ENCODE peak calls at places on chromosomes 11 and 22, in nine cellular contexts. One of them, this sample, is unnamed.

GRCh38 chr11:59550368-59550841 is 39.1 kb downstream of the OR4D9 start:
- DNase-seq in cardiac fibroblast: peak; percentile 92
- DNase-seq in tibial artery: peak; percentile 68
- DNase-seq in OCI-LY7: peak; percentile 95
- DNase-seq in astrocyte of the spinal cord: peak; percentile 95
- DNase-seq in choroid plexus epithelial cell: peak; percentile 95
- DNase-seq in CD4-positive, CD25-positive, alpha-beta regulatory T cell: peak; percentile 86
- DNase-seq in AG04450: peak; percentile 92
- DNase-seq in PC-3: peak; percentile 99
- DNase-seq in this sample: peak; percentile 94

GRCh38 chr22:33510429-33510904 is 409.8 kb downstream of the LARGE1 start:
- DNase-seq in AG04450: no peak
- DNase-seq in cardiac fibroblast: no peak
- DNase-seq in tibial artery: no peak
- DNase-seq in PC-3: no peak
- DNase-seq in CD4-positive, CD25-positive, alpha-beta regulatory T cell: no peak
- DNase-seq in astrocyte of the spinal cord: no peak
- DNase-seq in choroid plexus epithelial cell: no peak
- DNase-seq in OCI-LY7: no peak
- DNase-seq in this sample: no peak

GRCh38 chr11:69918938-69919650 is 99.9 kb upstream of the FGF3 start:
- DNase-seq in OCI-LY7: peak; percentile 66
- DNase-seq in tibial artery: peak; percentile 63
- DNase-seq in PC-3: peak; percentile 82
- DNase-seq in CD4-positive, CD25-positive, alpha-beta regulatory T cell: peak; percentile 44
- DNase-seq in choroid plexus epithelial cell: peak; percentile 70
- DNase-seq in astrocyte of the spinal cord: peak; percentile 51
- DNase-seq in AG04450: no peak
- DNase-seq in cardiac fibroblast: peak; percentile 71
- DNase-seq in this sample: peak; percentile 70

GRCh38 chr11:130422251-130422995 is 6.0 kb downstream of the ADAMTS8 start:
- DNase-seq in CD4-positive, CD25-positive, alpha-beta regulatory T cell: no peak
- DNase-seq in astrocyte of the spinal cord: no peak
- DNase-seq in choroid plexus epithelial cell: no peak
- DNase-seq in cardiac fibroblast: no peak
- DNase-seq in tibial artery: no peak
- DNase-seq in OCI-LY7: no peak
- DNase-seq in PC-3: no peak
- DNase-seq in AG04450: no peak
- DNase-seq in this sample: no peak

GRCh38 chr22:22322792-22323191 is 78.2 kb downstream of the VPREB1 start:
- DNase-seq in CD4-positive, CD25-positive, alpha-beta regulatory T cell: no peak
- DNase-seq in OCI-LY7: no peak
- DNase-seq in cardiac fibroblast: no peak
- DNase-seq in AG04450: no peak
- DNase-seq in tibial artery: no peak
- DNase-seq in choroid plexus epithelial cell: no peak
- DNase-seq in PC-3: no peak
- DNase-seq in astrocyte of the spinal cord: no peak
- DNase-seq in this sample: no peak

GRCh38 chr22:16957781-16958180 is 50.2 kb downstream of the GAB4 start:
- DNase-seq in PC-3: no peak
- DNase-seq in choroid plexus epithelial cell: no peak
- DNase-seq in cardiac fibroblast: no peak
- DNase-seq in tibial artery: no peak
- DNase-seq in CD4-positive, CD25-positive, alpha-beta regulatory T cell: no peak
- DNase-seq in AG04450: no peak
- DNase-seq in astrocyte of the spinal cord: no peak
- DNase-seq in OCI-LY7: no peak
- DNase-seq in this sample: no peak

GRCh38 chr22:50270302-50271010 is at the start of gene MAPK11:
- DNase-seq in choroid plexus epithelial cell: peak; percentile 64
- DNase-seq in OCI-LY7: peak; percentile 76
- DNase-seq in PC-3: peak; percentile 54
- DNase-seq in cardiac fibroblast: peak; percentile 73
- DNase-seq in astrocyte of the spinal cord: peak; percentile 54
- DNase-seq in AG04450: no peak
- DNase-seq in CD4-positive, CD25-positive, alpha-beta regulatory T cell: peak; percentile 74
- DNase-seq in tibial artery: peak; percentile 73
- DNase-seq in this sample: peak; percentile 93

GRCh38 chr11:57787920-57788716 is 26.5 kb downstream of the CTNND1 start:
- DNase-seq in CD4-positive, CD25-positive, alpha-beta regulatory T cell: no peak
- DNase-seq in tibial artery: no peak
- DNase-seq in cardiac fibroblast: no peak
- DNase-seq in choroid plexus epithelial cell: peak; percentile 52
- DNase-seq in astrocyte of the spinal cord: no peak
- DNase-seq in OCI-LY7: no peak
- DNase-seq in AG04450: no peak
- DNase-seq in PC-3: no peak
- DNase-seq in this sample: no peak

GRCh38 chr11:30314625-30315024 is 8.3 kb upstream of the ARL14EP start:
- DNase-seq in OCI-LY7: no peak
- DNase-seq in choroid plexus epithelial cell: peak; percentile 56
- DNase-seq in AG04450: no peak
- DNase-seq in cardiac fibroblast: peak; percentile 30
- DNase-seq in CD4-positive, CD25-positive, alpha-beta regulatory T cell: no peak
- DNase-seq in PC-3: peak; percentile 7
- DNase-seq in astrocyte of the spinal cord: peak; percentile 26
- DNase-seq in tibial artery: no peak
- DNase-seq in this sample: no peak

DNA sequence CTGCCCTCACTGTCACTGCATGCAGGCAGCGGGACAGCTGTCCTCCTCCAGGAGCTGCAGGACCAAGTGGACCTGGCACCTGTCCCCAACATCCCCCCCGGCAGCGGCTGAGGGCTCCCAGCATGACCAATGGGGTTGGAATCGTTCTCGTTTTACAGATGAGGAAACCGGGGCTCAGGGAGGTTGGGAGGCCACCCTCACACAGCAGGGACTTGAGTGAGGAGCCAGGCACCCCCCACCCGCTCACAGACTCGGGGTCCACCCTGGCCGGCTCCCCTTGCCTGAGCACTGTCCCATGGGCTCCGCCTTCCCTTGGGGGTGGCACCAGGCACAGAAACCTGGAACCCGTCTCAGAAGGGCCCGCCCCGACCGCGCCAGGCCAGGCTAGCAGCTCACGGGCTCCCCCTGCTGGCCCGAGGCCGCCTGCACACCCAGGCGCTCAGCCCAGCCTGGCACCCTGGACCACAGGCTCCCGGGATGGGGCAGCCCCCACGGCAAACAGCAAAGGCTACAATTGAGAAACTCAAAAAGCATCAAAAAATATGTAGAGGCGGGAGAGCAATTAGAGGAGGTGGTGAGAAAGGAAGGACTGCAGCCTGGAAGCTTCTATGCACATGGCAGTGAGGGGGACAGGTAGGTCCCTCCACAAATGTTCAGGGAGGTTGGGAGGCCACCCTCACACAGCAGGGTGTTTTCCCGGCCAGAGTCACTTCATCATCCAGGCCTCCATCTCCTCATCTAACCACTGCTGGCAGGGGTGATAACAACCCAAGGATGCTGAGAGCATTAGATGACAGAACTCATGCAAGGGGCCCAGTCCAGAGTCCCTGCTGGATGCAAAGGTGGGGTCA is 12.8 kb downstream of the MACROD1 start:
- DNase-seq in astrocyte of the spinal cord: peak; percentile 29
- DNase-seq in tibial artery: peak; percentile 51
- DNase-seq in cardiac fibroblast: peak; percentile 49
- DNase-seq in OCI-LY7: peak; percentile 60
- DNase-seq in choroid plexus epithelial cell: peak; percentile 42
- DNase-seq in PC-3: peak; percentile 76
- DNase-seq in CD4-positive, CD25-positive, alpha-beta regulatory T cell: peak; percentile 61
- DNase-seq in AG04450: no peak
- DNase-seq in this sample: peak; percentile 95
- H3K4me3 ChIP-seq in astrocyte of the spinal cord: no peak overlapping the region
- H3K4me3 ChIP-seq in tibial artery: no peak overlapping the region
- H3K4me3 ChIP-seq in cardiac fibroblast: no peak overlapping the region
- H3K4me3 ChIP-seq in OCI-LY7: no peak overlapping the region
- H3K4me3 ChIP-seq in choroid plexus epithelial cell: peak overlapping the region; percentile 8
- H3K4me3 ChIP-seq in PC-3: peak overlapping the region; percentile 36
- H3K4me3 ChIP-seq in CD4-positive, CD25-positive, alpha-beta regulatory T cell: no peak overlapping the region
- H3K4me3 ChIP-seq in AG04450: no peak overlapping the region
- H3K4me3 ChIP-seq in this sample: no peak overlapping the region

GRCh38 chr22:37267661-37268413 is 14.5 kb upstream of the CYTH4 start:
- DNase-seq in PC-3: no peak
- DNase-seq in astrocyte of the spinal cord: no peak
- DNase-seq in CD4-positive, CD25-positive, alpha-beta regulatory T cell: no peak
- DNase-seq in choroid plexus epithelial cell: no peak
- DNase-seq in OCI-LY7: peak; percentile 33
- DNase-seq in tibial artery: no peak
- DNase-seq in AG04450: no peak
- DNase-seq in cardiac fibroblast: no peak
- DNase-seq in this sample: no peak
- H3K4me3 ChIP-seq in PC-3: peak overlapping the region; percentile 70
- H3K4me3 ChIP-seq in astrocyte of the spinal cord: no peak overlapping the region
- H3K4me3 ChIP-seq in CD4-positive, CD25-positive, alpha-beta regulatory T cell: no peak overlapping the region
- H3K4me3 ChIP-seq in choroid plexus epithelial cell: no peak overlapping the region
- H3K4me3 ChIP-seq in OCI-LY7: peak overlapping the region; percentile 65
- H3K4me3 ChIP-seq in tibial artery: no peak overlapping the region
- H3K4me3 ChIP-seq in AG04450: no peak overlapping the region
- H3K4me3 ChIP-seq in cardiac fibroblast: no peak overlapping the region
- H3K4me3 ChIP-seq in this sample: peak overlapping the region; percentile 42

GRCh38 chr11:112160452-112160851 is 3.4 kb downstream of the IL18 start:
- DNase-seq in AG04450: no peak
- DNase-seq in CD4-positive, CD25-positive, alpha-beta regulatory T cell: no peak
- DNase-seq in OCI-LY7: no peak
- DNase-seq in choroid plexus epithelial cell: no peak
- DNase-seq in PC-3: peak; percentile 24
- DNase-seq in cardiac fibroblast: no peak
- DNase-seq in astrocyte of the spinal cord: no peak
- DNase-seq in tibial artery: no peak
- DNase-seq in this sample: no peak
- H3K4me3 ChIP-seq in AG04450: no peak overlapping the region
- H3K4me3 ChIP-seq in CD4-positive, CD25-positive, alpha-beta regulatory T cell: no peak overlapping the region
- H3K4me3 ChIP-seq in OCI-LY7: no peak overlapping the region
- H3K4me3 ChIP-seq in choroid plexus epithelial cell: no peak overlapping the region
- H3K4me3 ChIP-seq in PC-3: no peak overlapping the region
- H3K4me3 ChIP-seq in cardiac fibroblast: no peak overlapping the region
- H3K4me3 ChIP-seq in astrocyte of the spinal cord: no peak overlapping the region
- H3K4me3 ChIP-seq in tibial artery: no peak overlapping the region
- H3K4me3 ChIP-seq in this sample: no peak overlapping the region

DNA sequence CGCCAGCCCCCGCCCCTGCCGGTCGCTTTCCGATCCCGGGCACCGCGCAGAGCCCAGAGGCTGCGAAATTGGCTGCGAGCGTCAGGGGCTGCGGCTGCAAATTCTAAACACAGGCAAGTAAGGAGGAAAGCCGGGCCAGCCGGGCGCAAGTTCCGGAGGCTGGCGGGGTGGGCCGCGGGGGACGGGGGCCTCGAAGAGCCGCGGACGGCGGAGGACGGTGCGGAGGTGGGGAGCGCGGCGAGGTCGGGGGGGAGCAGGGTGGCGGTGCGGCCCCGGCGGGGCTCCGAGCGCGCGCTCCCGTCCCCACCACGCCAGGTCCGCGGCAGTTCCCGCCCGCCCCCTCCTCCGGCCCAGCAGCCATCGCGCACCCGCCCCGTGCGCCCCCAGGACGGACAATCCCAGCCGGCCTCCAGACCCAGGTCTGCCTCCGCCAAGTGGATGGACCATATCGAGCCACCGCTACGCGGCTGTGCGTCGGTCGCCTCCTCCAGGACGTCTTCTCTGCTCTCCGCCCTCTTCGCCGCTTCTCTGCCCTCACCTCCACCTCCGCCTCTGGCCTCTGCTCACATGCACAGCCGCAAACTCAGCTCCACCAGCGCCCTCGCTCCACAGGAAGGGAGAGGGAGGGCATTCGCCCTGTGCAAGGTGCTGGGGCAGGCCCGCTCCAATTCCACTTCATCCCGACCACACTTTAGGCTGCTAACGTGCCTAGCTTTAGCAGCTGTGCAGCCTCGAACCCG is 7.2 kb downstream of the ELFN2 start:
- DNase-seq in tibial artery: no peak
- DNase-seq in cardiac fibroblast: no peak
- DNase-seq in CD4-positive, CD25-positive, alpha-beta regulatory T cell: no peak
- DNase-seq in AG04450: no peak
- DNase-seq in OCI-LY7: no peak
- DNase-seq in PC-3: peak; percentile 53
- DNase-seq in choroid plexus epithelial cell: no peak
- DNase-seq in astrocyte of the spinal cord: no peak
- DNase-seq in this sample: no peak
- H3K4me3 ChIP-seq in tibial artery: no peak overlapping the region
- H3K4me3 ChIP-seq in cardiac fibroblast: peak overlapping the region; percentile 35
- H3K4me3 ChIP-seq in CD4-positive, CD25-positive, alpha-beta regulatory T cell: no peak overlapping the region
- H3K4me3 ChIP-seq in AG04450: peak overlapping the region; percentile 58
- H3K4me3 ChIP-seq in OCI-LY7: no peak overlapping the region
- H3K4me3 ChIP-seq in PC-3: peak overlapping the region; percentile 82
- H3K4me3 ChIP-seq in choroid plexus epithelial cell: peak overlapping the region; percentile 53
- H3K4me3 ChIP-seq in astrocyte of the spinal cord: peak overlapping the region; percentile 33
- H3K4me3 ChIP-seq in this sample: no peak overlapping the region

DNA sequence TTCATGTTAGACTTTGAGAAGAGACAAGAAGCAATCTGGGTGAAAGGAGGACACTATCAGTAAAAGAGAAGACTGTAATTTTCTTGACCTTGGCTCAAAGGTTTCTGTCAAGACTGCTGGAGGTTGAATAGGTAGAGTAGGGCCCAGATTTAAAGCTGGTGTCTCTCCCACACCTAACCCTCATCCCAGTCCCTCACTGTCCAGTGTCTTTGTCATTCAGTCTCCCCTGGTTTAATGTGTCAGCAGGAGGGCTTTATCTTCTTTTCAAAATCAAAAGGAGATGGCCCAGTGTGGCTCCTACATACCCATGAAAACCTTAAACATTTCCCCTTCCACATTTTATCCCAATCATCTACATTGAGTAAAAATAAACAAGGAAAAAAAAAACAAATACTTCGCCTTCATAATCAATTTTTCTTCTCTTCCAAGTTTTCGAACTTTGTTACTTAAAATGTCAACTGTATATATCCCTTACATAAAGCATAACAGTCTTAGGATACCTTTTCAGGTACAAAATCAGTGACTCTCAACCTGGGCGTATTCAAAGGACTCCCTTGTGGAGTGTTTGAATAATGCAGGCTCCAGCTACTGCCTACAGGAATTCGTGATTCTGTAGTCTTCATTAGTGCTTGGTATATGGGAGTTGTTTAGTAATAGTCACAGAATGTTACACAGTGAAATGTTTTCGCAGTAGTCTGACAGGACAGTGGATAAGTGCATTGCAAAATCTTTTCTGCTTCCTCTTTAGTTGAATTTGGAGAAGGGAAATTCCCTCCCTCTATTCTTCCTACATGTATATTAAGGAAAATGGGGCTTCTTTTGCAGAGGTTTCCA is 87.2 kb downstream of the FAT3 start:
- DNase-seq in OCI-LY7: no peak
- DNase-seq in PC-3: peak; percentile 31
- DNase-seq in tibial artery: no peak
- DNase-seq in AG04450: no peak
- DNase-seq in cardiac fibroblast: peak; percentile 42
- DNase-seq in CD4-positive, CD25-positive, alpha-beta regulatory T cell: no peak
- DNase-seq in astrocyte of the spinal cord: no peak
- DNase-seq in choroid plexus epithelial cell: peak; percentile 47
- DNase-seq in this sample: no peak
- H3K4me3 ChIP-seq in OCI-LY7: no peak overlapping the region
- H3K4me3 ChIP-seq in PC-3: no peak overlapping the region
- H3K4me3 ChIP-seq in tibial artery: no peak overlapping the region
- H3K4me3 ChIP-seq in AG04450: no peak overlapping the region
- H3K4me3 ChIP-seq in cardiac fibroblast: no peak overlapping the region
- H3K4me3 ChIP-seq in CD4-positive, CD25-positive, alpha-beta regulatory T cell: no peak overlapping the region
- H3K4me3 ChIP-seq in astrocyte of the spinal cord: no peak overlapping the region
- H3K4me3 ChIP-seq in choroid plexus epithelial cell: no peak overlapping the region
- H3K4me3 ChIP-seq in this sample: no peak overlapping the region

GRCh38 chr22:19724927-19725661 is 1.8 kb downstream of the GP1BB start:
- DNase-seq in tibial artery: no peak
- DNase-seq in AG04450: no peak
- DNase-seq in OCI-LY7: no peak
- DNase-seq in CD4-positive, CD25-positive, alpha-beta regulatory T cell: no peak
- DNase-seq in choroid plexus epithelial cell: no peak
- DNase-seq in cardiac fibroblast: no peak
- DNase-seq in astrocyte of the spinal cord: no peak
- DNase-seq in PC-3: no peak
- DNase-seq in this sample: no peak
- H3K4me3 ChIP-seq in tibial artery: no peak overlapping the region
- H3K4me3 ChIP-seq in AG04450: no peak overlapping the region
- H3K4me3 ChIP-seq in OCI-LY7: no peak overlapping the region
- H3K4me3 ChIP-seq in CD4-positive, CD25-positive, alpha-beta regulatory T cell: no peak overlapping the region
- H3K4me3 ChIP-seq in choroid plexus epithelial cell: no peak overlapping the region
- H3K4me3 ChIP-seq in cardiac fibroblast: no peak overlapping the region
- H3K4me3 ChIP-seq in astrocyte of the spinal cord: no peak overlapping the region
- H3K4me3 ChIP-seq in PC-3: no peak overlapping the region
- H3K4me3 ChIP-seq in this sample: no peak overlapping the region

This sample was measured in upper lobe of left lung.